ENCODE peak calls at places on chromosomes 12 and 14, in four cellular contexts. One of them, this sample, is unnamed.

GRCh38 chr14:34423445-34423844 is 38.6 kb downstream of the SPTSSA start:
- DNase-seq in fibroblast of lung: no peak
- DNase-seq in dorsolateral prefrontal cortex: no peak
- DNase-seq in psoas muscle: no peak
- DNase-seq in this sample: no peak

GRCh38 chr12:88420460-88420859 is 159.8 kb downstream of the KITLG start:
- DNase-seq in fibroblast of lung: peak; percentile 90
- DNase-seq in dorsolateral prefrontal cortex: no peak
- DNase-seq in psoas muscle: no peak
- DNase-seq in this sample: no peak

GRCh38 chr12:123761841-123762714 is at the start of gene DNAH10:
- DNase-seq in fibroblast of lung: peak; percentile 22
- DNase-seq in dorsolateral prefrontal cortex: no peak
- DNase-seq in psoas muscle: no peak
- DNase-seq in this sample: peak; percentile 5

GRCh38 chr14:105066285-105067071 is 1.2 kb upstream of the GPR132 start:
- DNase-seq in fibroblast of lung: no peak
- DNase-seq in dorsolateral prefrontal cortex: no peak
- DNase-seq in psoas muscle: no peak
- DNase-seq in this sample: no peak

GRCh38 chr12:114045333-114045732 is 79.2 kb upstream of the RBM19 start:
- DNase-seq in fibroblast of lung: no peak
- DNase-seq in dorsolateral prefrontal cortex: no peak
- DNase-seq in psoas muscle: no peak
- DNase-seq in this sample: no peak

GRCh38 chr12:120115692-120116442 is 686 bp downstream of the RAB35 start:
- DNase-seq in fibroblast of lung: no peak
- DNase-seq in dorsolateral prefrontal cortex: no peak
- DNase-seq in psoas muscle: peak; percentile 75
- DNase-seq in this sample: no peak

GRCh38 chr12:22634883-22635282 is 9.9 kb downstream of the ETNK1 start:
- DNase-seq in fibroblast of lung: no peak
- DNase-seq in dorsolateral prefrontal cortex: no peak
- DNase-seq in psoas muscle: no peak
- DNase-seq in this sample: no peak

GRCh38 chr12:124761876-124762275 is 101.8 kb downstream of the SCARB1 start:
- DNase-seq in fibroblast of lung: peak; percentile 79
- DNase-seq in dorsolateral prefrontal cortex: no peak
- DNase-seq in psoas muscle: no peak
- DNase-seq in this sample: no peak

GRCh38 chr14:55938249-55938791 is 179.9 kb upstream of the PELI2 start:
- DNase-seq in fibroblast of lung: peak; percentile 58
- DNase-seq in dorsolateral prefrontal cortex: peak; percentile 80
- DNase-seq in psoas muscle: peak; percentile 54
- DNase-seq in this sample: no peak

GRCh38 chr14:23646648-23647549 is 10.7 kb downstream of the DHRS2 start:
- DNase-seq in fibroblast of lung: no peak
- DNase-seq in dorsolateral prefrontal cortex: no peak
- DNase-seq in psoas muscle: no peak
- DNase-seq in this sample: no peak

GRCh38 chr12:102093319-102093718 is 26.6 kb downstream of the NUP37 start:
- DNase-seq in fibroblast of lung: peak; percentile 53
- DNase-seq in dorsolateral prefrontal cortex: no peak
- DNase-seq in psoas muscle: no peak
- DNase-seq in this sample: no peak

GRCh38 chr12:118160536-118160935 is 24.6 kb downstream of the PEBP1 start:
- DNase-seq in fibroblast of lung: no peak
- DNase-seq in dorsolateral prefrontal cortex: no peak
- DNase-seq in psoas muscle: no peak
- DNase-seq in this sample: no peak

GRCh38 chr12:118166946-118167345 is 31.0 kb downstream of the PEBP1 start:
- DNase-seq in fibroblast of lung: no peak
- DNase-seq in dorsolateral prefrontal cortex: no peak
- DNase-seq in psoas muscle: no peak
- DNase-seq in this sample: peak; percentile 82

DNA sequence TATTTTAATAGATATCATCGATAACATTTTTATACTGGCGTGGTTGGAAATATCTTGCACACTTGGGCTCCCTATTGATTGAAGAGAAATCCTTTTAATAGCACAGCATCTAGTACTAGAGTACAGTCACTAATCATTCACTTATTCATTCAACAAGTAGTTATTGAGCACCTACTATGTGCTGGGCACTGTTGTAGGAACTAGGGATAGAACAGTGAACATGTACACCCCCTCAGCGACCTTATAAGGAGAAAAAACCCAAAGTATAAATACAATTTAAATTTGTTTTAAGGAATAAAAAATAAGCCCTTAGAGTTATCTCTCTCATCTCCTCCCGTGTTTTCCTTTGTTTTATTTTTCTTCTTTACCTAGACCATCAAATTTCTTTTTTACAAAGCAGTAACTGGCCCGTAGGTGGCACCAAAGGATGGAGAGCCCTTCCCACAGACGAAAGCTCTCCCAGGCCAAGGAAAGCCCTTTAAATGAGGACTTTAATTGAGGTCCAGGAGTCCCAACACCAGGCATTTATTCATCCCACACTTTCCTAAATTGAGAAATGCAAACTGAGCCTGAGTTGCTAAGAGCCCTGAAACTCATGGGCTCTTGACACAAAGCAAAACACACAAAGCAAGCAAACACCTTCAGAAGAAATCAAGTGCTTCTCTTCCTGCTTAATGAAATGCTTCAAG is 29.0 kb downstream of the PEBP1 start:
- DNase-seq in fibroblast of lung: no peak
- DNase-seq in dorsolateral prefrontal cortex: no peak
- DNase-seq in psoas muscle: no peak
- DNase-seq in this sample: no peak
- TF ChIP-seq CTCF in fibroblast of lung: peak; percentile 64
- TF ChIP-seq CTCF in dorsolateral prefrontal cortex: peak; percentile 64
- TF ChIP-seq CTCF in psoas muscle: peak; percentile 18
- TF ChIP-seq CTCF in this sample: peak; percentile 38

GRCh38 chr14:63362305-63362914 is 43.7 kb upstream of the GPHB5 start:
- DNase-seq in fibroblast of lung: no peak
- DNase-seq in dorsolateral prefrontal cortex: no peak
- DNase-seq in psoas muscle: no peak
- DNase-seq in this sample: no peak

GRCh38 chr14:63357841-63358240 is 39.1 kb upstream of the GPHB5 start:
- DNase-seq in fibroblast of lung: no peak
- DNase-seq in dorsolateral prefrontal cortex: no peak
- DNase-seq in psoas muscle: no peak
- DNase-seq in this sample: no peak

DNA sequence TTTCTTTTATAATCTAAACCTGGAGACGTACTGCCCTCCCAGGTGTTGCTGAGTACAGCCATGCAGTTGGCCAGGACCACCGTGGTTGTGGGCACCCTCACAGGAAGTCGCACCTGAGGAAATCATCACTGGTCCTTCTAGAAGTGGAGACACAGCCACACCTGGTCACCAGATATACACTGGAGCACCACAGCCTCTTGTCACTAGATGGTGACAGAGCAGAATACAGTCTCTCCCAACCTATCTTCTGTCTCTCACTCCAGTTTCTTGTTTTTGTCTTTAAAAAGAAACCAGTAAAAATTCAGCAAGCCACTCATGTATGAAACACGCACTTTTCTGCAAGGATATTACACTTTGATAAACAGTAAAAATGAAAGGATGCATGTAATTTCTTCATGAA is 43.1 kb upstream of the GPHB5 start:
- DNase-seq in fibroblast of lung: no peak
- DNase-seq in dorsolateral prefrontal cortex: no peak
- DNase-seq in psoas muscle: no peak
- DNase-seq in this sample: no peak
- H3K4me3 ChIP-seq in fibroblast of lung: no peak overlapping the region
- H3K4me3 ChIP-seq in dorsolateral prefrontal cortex: no peak overlapping the region
- H3K4me3 ChIP-seq in psoas muscle: no peak overlapping the region
- H3K4me3 ChIP-seq in this sample: no peak overlapping the region

GRCh38 chr12:50188875-50189575 is 21.9 kb upstream of the CERS5 start:
- DNase-seq in fibroblast of lung: no peak
- DNase-seq in dorsolateral prefrontal cortex: no peak
- DNase-seq in psoas muscle: no peak
- DNase-seq in this sample: no peak

GRCh38 chr12:50186667-50187066 is 19.5 kb upstream of the CERS5 start:
- DNase-seq in fibroblast of lung: peak; percentile 81
- DNase-seq in dorsolateral prefrontal cortex: no peak
- DNase-seq in psoas muscle: no peak
- DNase-seq in this sample: no peak

GRCh38 chr12:50188280-50188781 is 21.2 kb upstream of the CERS5 start:
- DNase-seq in fibroblast of lung: peak; percentile 68
- DNase-seq in dorsolateral prefrontal cortex: no peak
- DNase-seq in psoas muscle: no peak
- DNase-seq in this sample: no peak

GRCh38 chr12:50185975-50186663 is 18.9 kb upstream of the CERS5 start:
- DNase-seq in fibroblast of lung: peak; percentile 79
- DNase-seq in dorsolateral prefrontal cortex: no peak
- DNase-seq in psoas muscle: no peak
- DNase-seq in this sample: no peak

GRCh38 chr12:50187084-50187900 is 20.1 kb upstream of the CERS5 start:
- DNase-seq in fibroblast of lung: peak; percentile 95
- DNase-seq in dorsolateral prefrontal cortex: no peak
- DNase-seq in psoas muscle: no peak
- DNase-seq in this sample: no peak
- TF ChIP-seq CTCF in fibroblast of lung: no peak
- TF ChIP-seq CTCF in dorsolateral prefrontal cortex: no peak
- TF ChIP-seq CTCF in psoas muscle: no peak
- TF ChIP-seq CTCF in this sample: no peak

DNA sequence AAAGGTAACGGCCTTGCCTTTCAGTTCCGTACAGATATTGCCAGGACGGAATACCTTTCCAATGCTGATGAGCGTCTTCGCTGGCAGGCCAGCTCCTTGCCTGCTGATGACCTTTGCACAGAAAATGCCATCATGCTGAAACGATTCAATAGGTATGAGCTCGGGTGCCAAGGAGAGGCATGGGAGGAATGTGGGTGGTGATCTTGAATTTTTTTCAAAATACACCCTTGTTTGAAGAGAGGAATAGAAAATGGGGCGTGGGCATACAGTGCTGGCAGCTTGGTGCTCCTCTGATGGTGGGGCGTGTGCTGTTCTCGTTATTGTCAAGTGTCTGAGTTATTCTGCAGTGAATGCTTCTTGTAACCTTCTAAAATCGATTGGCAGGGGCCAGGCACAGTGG is 52.5 kb downstream of the HSP90AA1 start:
- DNase-seq in fibroblast of lung: no peak
- DNase-seq in dorsolateral prefrontal cortex: no peak
- DNase-seq in psoas muscle: no peak
- DNase-seq in this sample: no peak
- H3K4me3 ChIP-seq in fibroblast of lung: no peak overlapping the region
- H3K4me3 ChIP-seq in dorsolateral prefrontal cortex: no peak overlapping the region
- H3K4me3 ChIP-seq in psoas muscle: no peak overlapping the region
- H3K4me3 ChIP-seq in this sample: no peak overlapping the region

This sample was measured in GM12864.